ENCODE peak calls at places on chromosomes 11 and 22, in eight cellular contexts. V is left colon, G is left lobe of liver, R is cardiac septum, D is H9, W is non-pigmented ciliary epithelial cell, T is substantia nigra, S is hepatocyte. X is an unnamed sample.

GRCh38 chr22:35330258-35330861 is 30.7 kb downstream of the TOM1 start:
- DNase-seq in G (peak; percentile 93), R (peak; percentile 93), T (no peak), V (peak; percentile 70), S (peak; percentile 73), D (no peak), W (no peak), X (peak; percentile 93)

GRCh38 chr11:19100885-19101284 is 16.1 kb upstream of the ZDHHC13 start:
- DNase-seq in W (no peak), R (no peak), T (no peak), S (no peak), G (no peak), V (no peak), D (no peak), X (no peak)

GRCh38 chr11:34830035-34830434 is 86.1 kb downstream of the APIP start:
- DNase-seq in S (no peak), T (no peak), V (no peak), R (no peak), D (no peak), W (no peak), G (no peak), X (no peak)

GRCh38 chr11:28697920-28698827 is 590.0 kb downstream of the METTL15 start:
- DNase-seq in T (no peak), D (peak; percentile 64), G (peak; percentile 55), W (no peak), S (peak; percentile 70), V (peak; percentile 58), R (no peak), X (peak; percentile 60)

GRCh38 chr11:111455291-111456085 is 56.7 kb downstream of the BTG4 start:
- DNase-seq in R (no peak), G (no peak), S (no peak), D (peak; percentile 64), W (no peak), V (no peak), T (no peak), X (no peak)

GRCh38 chr11:2950825-2951224 is 21.6 kb upstream of the PHLDA2 start:
- DNase-seq in W (no peak), S (no peak), R (no peak), T (no peak), D (no peak), G (no peak), V (no peak), X (no peak)

GRCh38 chr11:130581631-130582030 is 133.2 kb downstream of the ADAMTS15 start:
- DNase-seq in D (no peak), S (no peak), V (no peak), R (no peak), W (no peak), G (no peak), T (no peak), X (no peak)

GRCh38 chr11:70326843-70327242 is 56.4 kb downstream of the PPFIA1 start:
- DNase-seq in W (no peak), S (no peak), D (no peak), R (no peak), G (no peak), T (no peak), V (no peak), X (no peak)

GRCh38 chr22:38513063-38513462 is 7.0 kb upstream of the DDX17 start:
- DNase-seq in S (peak; percentile 36), W (no peak), D (peak; percentile 80), T (no peak), V (peak; percentile 44), R (no peak), G (no peak), X (no peak)

GRCh38 chr11:74141274-74141695 is 29.5 kb downstream of the C2CD3 start:
- DNase-seq in V (peak; percentile 11), S (peak; percentile 5), T (no peak), R (no peak), G (no peak), W (no peak), D (no peak), X (no peak)

GRCh38 chr22:36026741-36027140 is 1.9 kb downstream of the RBFOX2 start:
- DNase-seq in V (no peak), S (peak; percentile 31), R (no peak), G (no peak), T (no peak), W (no peak), D (no peak), X (no peak)

GRCh38 chr11:29328961-29329441 is 687.8 kb downstream of the KCNA4 start:
- DNase-seq in S (peak; percentile 70), G (no peak), D (no peak), W (peak; percentile 80), R (no peak), T (no peak), V (no peak), X (no peak)